ENCODE peak calls at places on chromosomes 5 and 9, in six cellular contexts. A is effector memory CD8-positive, alpha-beta T cell; V is naive B cell; H is activated T-cell treated with anti-CD3 and anti-CD28 coated beads, Interleukin-2, amount 50 U/mL, for 72 hours; Q is mucosa of descending colon; X is activated CD4-positive, alpha-beta T cell treated with anti-CD3 and anti-CD28 coated beads for 36 hours. Y is an unnamed sample.

GRCh38 chr5:151158287-151158661 is 695 bp upstream of the ANXA6 start:
- ATAC-seq in A (no peak), V (no peak), H (no peak), Q (no peak), X (no peak), Y (no peak)

GRCh38 chr5:132426525-132427138 is 57.1 kb downstream of the SLC22A5 start:
- ATAC-seq in A (peak; percentile 41), V (no peak), H (peak; percentile 60), Q (peak; percentile 50), X (peak; percentile 46), Y (peak; percentile 47)

GRCh38 chr9:129875181-129875611 is 39.9 kb downstream of the USP20 start:
- ATAC-seq in A (no peak), V (no peak), H (no peak), Q (no peak), X (no peak), Y (no peak)

GRCh38 chr5:145536133-145536532 is 299.0 kb downstream of the PRELID2 start:
- ATAC-seq in A (no peak), V (no peak), H (no peak), Q (no peak), X (no peak), Y (no peak)

GRCh38 chr5:66881475-66882161 is 285.4 kb downstream of the MAST4 start:
- ATAC-seq in A (no peak), V (no peak), H (no peak), Q (no peak), X (no peak), Y (peak; percentile 61)

GRCh38 chr9:112119225-112120045 is 55.7 kb downstream of the SUSD1 start:
- ATAC-seq in A (no peak), V (no peak), H (no peak), Q (peak; percentile 96), X (no peak), Y (peak; percentile 30)

GRCh38 chr5:178940569-178941360 is at the start of gene ZNF454:
- ATAC-seq in A (no peak), V (no peak), H (no peak), Q (peak; percentile 93), X (no peak), Y (peak; percentile 85)

GRCh38 chr5:35884125-35884788 is 27.6 kb downstream of the IL7R start:
- ATAC-seq in A (peak; percentile 65), V (peak; percentile 68), H (peak; percentile 77), Q (peak; percentile 38), X (peak; percentile 77), Y (peak; percentile 67)

GRCh38 chr9:115740986-115741385 is 412.6 kb upstream of the PAPPA start:
- ATAC-seq in A (no peak), V (no peak), H (no peak), Q (no peak), X (no peak), Y (peak; percentile 49)

GRCh38 chr9:133920471-133920870 is 71.7 kb downstream of the VAV2 start:
- ATAC-seq in A (no peak), V (no peak), H (no peak), Q (no peak), X (no peak), Y (no peak)